ENCODE peak calls at places on chromosomes 3 and 15, in four cellular contexts. One of them, this sample, is unnamed.

GRCh38 chr3:36763111-36763849 is 1.1 kb downstream of the DCLK3 start:
- DNase-seq in GM23338: peak
- DNase-seq in fibroblast of pulmonary artery: no peak
- DNase-seq in mammary epithelial cell: no peak
- DNase-seq in this sample: no peak

GRCh38 chr15:91302588-91303439 is 202.8 kb downstream of the SV2B start:
- DNase-seq in mammary epithelial cell: peak
- DNase-seq in fibroblast of pulmonary artery: peak
- DNase-seq in GM23338: peak
- DNase-seq in this sample: peak

GRCh38 chr3:39445927-39446326 is 21.6 kb upstream of the MOBP start:
- DNase-seq in mammary epithelial cell: no peak
- DNase-seq in fibroblast of pulmonary artery: no peak
- DNase-seq in GM23338: no peak
- DNase-seq in this sample: no peak

GRCh38 chr3:105334138-105334882 is 32.4 kb upstream of the ALCAM start:
- DNase-seq in GM23338: no peak
- DNase-seq in fibroblast of pulmonary artery: no peak
- DNase-seq in mammary epithelial cell: peak
- DNase-seq in this sample: peak

GRCh38 chr3:148866261-148866660 is 1.2 kb downstream of the CPA3 start:
- DNase-seq in GM23338: no peak
- DNase-seq in mammary epithelial cell: no peak
- DNase-seq in fibroblast of pulmonary artery: peak
- DNase-seq in this sample: peak

GRCh38 chr3:71658131-71658530 is 67.1 kb downstream of the EIF4E3 start:
- DNase-seq in mammary epithelial cell: peak
- DNase-seq in GM23338: no peak
- DNase-seq in fibroblast of pulmonary artery: peak
- DNase-seq in this sample: peak

GRCh38 chr3:149278911-149279310 is 54.5 kb downstream of the TM4SF18 start:
- DNase-seq in mammary epithelial cell: no peak
- DNase-seq in fibroblast of pulmonary artery: no peak
- DNase-seq in GM23338: no peak
- DNase-seq in this sample: no peak

GRCh38 chr3:133413166-133414020 is 13.5 kb downstream of the BFSP2 start:
- DNase-seq in fibroblast of pulmonary artery: peak
- DNase-seq in GM23338: no peak
- DNase-seq in mammary epithelial cell: no peak
- DNase-seq in this sample: peak

GRCh38 chr3:129602730-129603560 is 3.5 kb downstream of the PLXND1 start:
- DNase-seq in fibroblast of pulmonary artery: peak
- DNase-seq in GM23338: peak
- DNase-seq in mammary epithelial cell: no peak
- DNase-seq in this sample: peak

GRCh38 chr15:52095597-52096262 is 16.8 kb downstream of the BCL2L10 start:
- DNase-seq in GM23338: no peak
- DNase-seq in fibroblast of pulmonary artery: peak
- DNase-seq in mammary epithelial cell: peak
- DNase-seq in this sample: peak

GRCh38 chr3:101009386-101009785 is 16.2 kb upstream of the ABI3BP start:
- DNase-seq in fibroblast of pulmonary artery: no peak
- DNase-seq in mammary epithelial cell: peak
- DNase-seq in GM23338: no peak
- DNase-seq in this sample: no peak

GRCh38 chr15:66293419-66294156 is at the start of gene DIS3L:
- DNase-seq in mammary epithelial cell: peak
- DNase-seq in GM23338: peak
- DNase-seq in fibroblast of pulmonary artery: peak
- DNase-seq in this sample: peak

GRCh38 chr3:124838963-124839362 is 48.2 kb downstream of the ITGB5 start:
- DNase-seq in mammary epithelial cell: no peak
- DNase-seq in fibroblast of pulmonary artery: no peak
- DNase-seq in GM23338: no peak
- DNase-seq in this sample: no peak

GRCh38 chr3:55720614-55721013 is 233.5 kb upstream of the WNT5A start:
- DNase-seq in mammary epithelial cell: peak
- DNase-seq in fibroblast of pulmonary artery: peak
- DNase-seq in GM23338: peak
- DNase-seq in this sample: peak

GRCh38 chr3:71087109-71088018 is 496.2 kb downstream of the FOXP1 start:
- DNase-seq in mammary epithelial cell: peak
- DNase-seq in fibroblast of pulmonary artery: peak
- DNase-seq in GM23338: no peak
- DNase-seq in this sample: peak

GRCh38 chr3:129195731-129196256 is 12.1 kb upstream of the CNBP start:
- DNase-seq in GM23338: no peak
- DNase-seq in mammary epithelial cell: peak
- DNase-seq in fibroblast of pulmonary artery: peak
- DNase-seq in this sample: peak

GRCh38 chr15:98501632-98502031 is 146.7 kb upstream of the IGF1R start:
- DNase-seq in fibroblast of pulmonary artery: no peak
- DNase-seq in GM23338: no peak
- DNase-seq in mammary epithelial cell: no peak
- DNase-seq in this sample: no peak

GRCh38 chr15:66743204-66743603 is 41.2 kb downstream of the SMAD6 start:
- DNase-seq in fibroblast of pulmonary artery: no peak
- DNase-seq in GM23338: no peak
- DNase-seq in mammary epithelial cell: no peak
- DNase-seq in this sample: no peak

GRCh38 chr3:158642474-158643210 is 1.7 kb upstream of the GFM1 start:
- DNase-seq in fibroblast of pulmonary artery: no peak
- DNase-seq in GM23338: no peak
- DNase-seq in mammary epithelial cell: peak
- DNase-seq in this sample: no peak

GRCh38 chr15:91710072-91710471 is 143.4 kb upstream of the SLCO3A1 start:
- DNase-seq in GM23338: no peak
- DNase-seq in fibroblast of pulmonary artery: no peak
- DNase-seq in mammary epithelial cell: peak
- DNase-seq in this sample: peak

GRCh38 chr3:122928396-122929187 is 99.0 kb downstream of the SEMA5B start:
- DNase-seq in mammary epithelial cell: no peak
- DNase-seq in fibroblast of pulmonary artery: no peak
- DNase-seq in GM23338: no peak
- DNase-seq in this sample: no peak

GRCh38 chr3:52210550-52211046 is 12.6 kb downstream of the ALAS1 start:
- DNase-seq in fibroblast of pulmonary artery: peak
- DNase-seq in mammary epithelial cell: no peak
- DNase-seq in GM23338: no peak
- DNase-seq in this sample: no peak

DNA sequence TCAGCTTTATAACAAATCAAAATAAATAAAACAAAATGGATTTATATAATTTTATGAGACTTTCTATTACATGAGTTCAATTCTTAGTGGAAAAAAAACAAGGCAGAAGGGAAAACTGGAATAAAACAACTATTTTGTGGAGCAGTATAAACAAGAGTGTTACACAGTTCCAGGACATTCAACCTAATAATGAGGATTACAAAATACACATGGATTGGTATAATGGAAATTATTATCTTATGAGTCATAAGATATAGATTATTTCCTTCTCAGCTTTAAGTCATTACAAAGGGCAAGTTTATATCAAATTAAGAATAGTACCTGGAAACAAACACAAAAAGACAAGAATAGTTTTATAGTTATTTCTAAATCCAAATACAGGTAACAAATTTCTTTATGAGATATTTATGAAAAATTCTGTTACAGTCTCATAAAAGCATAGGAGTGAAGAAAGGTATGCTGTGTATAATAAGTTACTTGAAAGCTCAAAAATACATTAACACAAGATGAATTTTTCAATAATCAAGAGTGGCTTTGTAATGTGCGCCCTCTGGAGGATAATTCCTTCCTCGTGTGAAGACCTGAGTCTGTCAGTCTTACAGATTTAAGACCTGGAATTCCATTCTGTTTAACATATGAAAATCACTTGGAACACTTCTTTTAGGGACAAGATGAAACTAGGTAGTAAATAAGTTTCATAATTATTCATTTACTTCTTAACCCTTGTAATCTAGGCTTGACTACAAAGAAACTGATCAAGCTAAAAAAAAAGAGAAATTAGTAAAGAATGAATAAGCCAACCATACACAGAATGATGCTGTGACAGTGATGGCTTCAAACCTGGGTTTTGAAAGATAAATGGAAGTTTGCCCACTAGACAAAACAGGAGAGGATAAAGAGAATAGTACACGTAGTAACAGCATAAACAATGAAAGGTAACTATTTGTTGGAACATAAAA is 9.5 kb downstream of the COPS2 start:
- DNase-seq in GM23338: peak
- DNase-seq in mammary epithelial cell: peak
- DNase-seq in fibroblast of pulmonary artery: peak
- DNase-seq in this sample: peak
- TF ChIP-seq CTCF in GM23338: peak
- TF ChIP-seq CTCF in mammary epithelial cell: peak
- TF ChIP-seq CTCF in fibroblast of pulmonary artery: peak
- TF ChIP-seq CTCF in this sample: peak

GRCh38 chr3:58129041-58129440 is 81.7 kb downstream of the DNASE1L3 start:
- DNase-seq in fibroblast of pulmonary artery: no peak
- DNase-seq in mammary epithelial cell: no peak
- DNase-seq in GM23338: no peak
- DNase-seq in this sample: no peak
- H3K4me3 ChIP-seq in fibroblast of pulmonary artery: no peak
- H3K4me3 ChIP-seq in mammary epithelial cell: no peak
- H3K4me3 ChIP-seq in GM23338: no peak
- H3K4me3 ChIP-seq in this sample: no peak

GRCh38 chr3:18843188-18843587 is 305.1 kb upstream of the KCNH8 start:
- DNase-seq in GM23338: no peak
- DNase-seq in fibroblast of pulmonary artery: no peak
- DNase-seq in mammary epithelial cell: no peak
- DNase-seq in this sample: no peak

GRCh38 chr3:18843930-18844329 is 304.4 kb upstream of the KCNH8 start:
- DNase-seq in GM23338: no peak
- DNase-seq in mammary epithelial cell: no peak
- DNase-seq in fibroblast of pulmonary artery: no peak
- DNase-seq in this sample: no peak

GRCh38 chr3:18853269-18853668 is 295.0 kb upstream of the KCNH8 start:
- DNase-seq in fibroblast of pulmonary artery: no peak
- DNase-seq in GM23338: no peak
- DNase-seq in mammary epithelial cell: no peak
- DNase-seq in this sample: no peak

GRCh38 chr3:18847583-18848197 is 300.6 kb upstream of the KCNH8 start:
- DNase-seq in fibroblast of pulmonary artery: no peak
- DNase-seq in mammary epithelial cell: no peak
- DNase-seq in GM23338: peak
- DNase-seq in this sample: no peak
- TF ChIP-seq CTCF in fibroblast of pulmonary artery: peak
- TF ChIP-seq CTCF in mammary epithelial cell: peak
- TF ChIP-seq CTCF in GM23338: peak
- TF ChIP-seq CTCF in this sample: no peak

GRCh38 chr15:31435256-31435781 is 108.7 kb downstream of the KLF13 start:
- DNase-seq in mammary epithelial cell: peak
- DNase-seq in GM23338: peak
- DNase-seq in fibroblast of pulmonary artery: peak
- DNase-seq in this sample: peak

GRCh38 chr15:31433101-31433500 is 106.5 kb downstream of the KLF13 start:
- DNase-seq in GM23338: no peak
- DNase-seq in mammary epithelial cell: no peak
- DNase-seq in fibroblast of pulmonary artery: no peak
- DNase-seq in this sample: no peak

GRCh38 chr15:31433574-31433973 is 106.9 kb downstream of the KLF13 start:
- DNase-seq in mammary epithelial cell: no peak
- DNase-seq in fibroblast of pulmonary artery: no peak
- DNase-seq in GM23338: no peak
- DNase-seq in this sample: no peak

GRCh38 chr15:31435891-31436628 is 109.4 kb downstream of the KLF13 start:
- DNase-seq in fibroblast of pulmonary artery: no peak
- DNase-seq in GM23338: no peak
- DNase-seq in mammary epithelial cell: no peak
- DNase-seq in this sample: no peak

DNA sequence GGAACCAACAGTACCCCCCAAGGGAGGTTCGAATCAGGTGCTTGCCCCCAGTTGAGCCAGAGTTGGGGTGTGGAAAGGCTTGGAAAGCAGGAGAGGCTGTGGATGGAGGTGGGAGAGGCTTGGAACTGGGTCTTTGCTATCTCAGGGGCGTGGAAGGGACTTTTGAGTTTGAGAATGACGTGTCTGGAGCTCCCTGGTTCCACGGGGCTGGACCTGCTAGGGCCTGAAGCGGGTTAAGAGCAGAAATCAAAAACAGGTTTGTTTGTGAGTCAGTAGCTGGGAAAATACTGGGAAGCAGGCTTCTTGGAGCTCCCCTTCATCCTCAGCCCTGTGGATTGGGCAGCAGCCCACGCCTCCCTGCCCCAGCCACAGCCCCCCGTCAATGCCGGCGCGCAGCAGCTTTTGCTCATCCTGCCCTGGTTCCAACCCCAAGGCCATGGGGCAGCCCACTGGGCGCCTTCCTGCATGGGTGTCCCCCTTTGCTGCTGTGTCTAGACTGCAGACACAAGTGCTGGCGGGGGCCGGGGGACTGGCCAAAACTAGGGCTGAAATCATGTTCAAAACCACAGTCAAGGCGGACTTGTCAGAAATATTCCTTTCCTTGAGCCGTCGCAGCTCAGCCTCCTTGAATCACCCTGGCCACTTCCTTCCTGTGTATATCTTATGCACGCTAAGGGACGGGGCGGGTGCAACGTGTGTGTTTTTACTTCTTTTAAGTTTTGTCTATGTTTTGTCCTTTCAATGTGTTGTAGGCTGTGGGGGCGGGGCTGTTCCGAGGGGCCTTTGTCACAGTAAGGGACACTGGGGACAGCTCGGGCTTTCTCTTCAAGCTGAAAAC is 108.0 kb downstream of the KLF13 start:
- DNase-seq in fibroblast of pulmonary artery: peak
- DNase-seq in GM23338: peak
- DNase-seq in mammary epithelial cell: peak
- DNase-seq in this sample: peak
- H3K4me3 ChIP-seq in fibroblast of pulmonary artery: peak
- H3K4me3 ChIP-seq in GM23338: no peak
- H3K4me3 ChIP-seq in mammary epithelial cell: no peak
- H3K4me3 ChIP-seq in this sample: no peak

DNA sequence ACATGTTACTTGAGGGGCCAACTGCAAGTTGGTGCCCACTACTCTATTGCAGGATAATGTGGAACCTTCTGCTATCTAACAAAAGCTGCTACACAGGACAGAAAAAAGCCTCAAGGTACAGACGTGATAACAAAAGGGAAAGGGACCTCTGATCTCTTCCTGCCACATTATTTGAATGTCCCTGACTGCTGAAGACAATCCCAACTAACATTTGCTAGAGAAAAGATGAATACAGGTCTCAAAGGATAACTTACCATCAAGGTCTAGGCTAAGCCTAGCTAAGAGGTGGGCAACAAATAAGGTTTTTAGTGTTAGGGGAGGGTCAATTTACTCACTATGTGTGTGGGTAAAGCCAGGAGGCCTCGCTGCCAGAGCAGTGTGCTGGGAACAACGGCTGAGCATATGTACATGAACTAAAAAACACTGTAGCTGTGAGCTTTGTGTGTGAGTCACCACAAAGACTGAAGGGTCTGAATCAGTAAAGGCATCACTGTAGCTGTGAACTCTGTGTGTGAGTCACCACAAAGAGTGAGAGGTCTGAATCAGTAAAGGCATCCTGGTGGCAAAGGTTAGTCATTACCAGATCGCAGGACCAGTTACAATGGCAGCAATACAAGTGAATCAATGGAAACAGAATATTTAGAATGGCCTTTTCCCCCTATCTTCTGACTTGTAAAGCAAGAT is 111.7 kb downstream of the LMLN start:
- DNase-seq in fibroblast of pulmonary artery: peak
- DNase-seq in GM23338: peak
- DNase-seq in mammary epithelial cell: peak
- DNase-seq in this sample: peak
- TF ChIP-seq CTCF in fibroblast of pulmonary artery: peak
- TF ChIP-seq CTCF in GM23338: peak
- TF ChIP-seq CTCF in mammary epithelial cell: peak
- TF ChIP-seq CTCF in this sample: peak

GRCh38 chr15:81182031-81182745 is 14.5 kb upstream of the IL16 start:
- DNase-seq in mammary epithelial cell: no peak
- DNase-seq in GM23338: no peak
- DNase-seq in fibroblast of pulmonary artery: no peak
- DNase-seq in this sample: no peak
- H3K4me3 ChIP-seq in mammary epithelial cell: no peak
- H3K4me3 ChIP-seq in GM23338: no peak
- H3K4me3 ChIP-seq in fibroblast of pulmonary artery: no peak
- H3K4me3 ChIP-seq in this sample: peak